ENCODE peak calls at places on chromosome 12, in seven cellular contexts. C is naive thymus-derived CD8-positive, alpha-beta T cell; A is CD4-positive, alpha-beta T cell; I is activated naive CD4-positive, alpha-beta T cell treated with Interleukin-2 at 50 U/mL for 16 hours; L is stimulated activated CD4-positive, alpha-beta T cell treated with anti-CD3 and anti-CD28 coated beads, Interleukin-15, amount 100 ng/mL, for 24 hours; W is amniotic stem cell; U is Calu3. X is an unnamed sample.

GRCh38 chr12:74449872-74450271 is 87.8 kb upstream of the ATXN7L3B start:
- DNase-seq in C (no peak), A (no peak), I (no peak), L (no peak), W (peak; percentile 37), U (no peak), X (no peak)

GRCh38 chr12:122730215-122731014 is at the start of gene HCAR1:
- DNase-seq in C (no peak), A (peak; percentile 5), I (peak; percentile 49), L (peak; percentile 80), W (no peak), U (peak; percentile 58), X (no peak)

GRCh38 chr12:43964022-43964421 is 128.1 kb downstream of the TMEM117 start:
- DNase-seq in C (no peak), A (no peak), I (no peak), L (no peak), W (no peak), U (no peak), X (no peak)

GRCh38 chr12:89384050-89384749 is 31.9 kb upstream of the DUSP6 start:
- DNase-seq in C (no peak), A (no peak), I (no peak), L (no peak), W (peak; percentile 48), U (peak; percentile 43), X (no peak)

GRCh38 chr12:131628766-131629448 is 82.0 kb upstream of the SFSWAP start:
- DNase-seq in C (no peak), A (no peak), I (no peak), L (no peak), W (no peak), U (no peak), X (no peak)

GRCh38 chr12:12562016-12562483 is 613 bp downstream of the DUSP16 start:
- DNase-seq in C (peak; percentile 29), A (peak; percentile 6), I (peak; percentile 38), L (peak; percentile 44), W (peak; percentile 28), U (no peak), X (peak; percentile 52)

GRCh38 chr12:11880424-11880823 is 190.3 kb upstream of the BCL2L14 start:
- DNase-seq in C (no peak), A (no peak), I (no peak), L (no peak), W (no peak), U (no peak), X (no peak)

GRCh38 chr12:32302218-32302826 is 97.0 kb upstream of the FGD4 start:
- DNase-seq in C (no peak), A (no peak), I (no peak), L (no peak), W (no peak), U (peak; percentile 46), X (no peak)

GRCh38 chr12:52217223-52217622 is 15.8 kb upstream of the KRT7 start:
- DNase-seq in C (no peak), A (no peak), I (no peak), L (no peak), W (no peak), U (peak; percentile 89), X (no peak)

GRCh38 chr12:75587340-75588106 is 76.1 kb upstream of the KRR1 start:
- DNase-seq in C (no peak), A (no peak), I (no peak), L (no peak), W (peak; percentile 13), U (no peak), X (no peak)

GRCh38 chr12:94172973-94173372 is 24.6 kb downstream of the PLXNC1 start:
- DNase-seq in C (no peak), A (no peak), I (no peak), L (no peak), W (peak; percentile 81), U (no peak), X (no peak)

GRCh38 chr12:104578453-104578852 is 121.7 kb downstream of the CHST11 start:
- DNase-seq in C (no peak), A (no peak), I (peak; percentile 35), L (peak; percentile 62), W (peak; percentile 74), U (no peak), X (no peak)

GRCh38 chr12:120231316-120232011 is 30.6 kb upstream of the RPLP0 start:
- DNase-seq in C (peak; percentile 53), A (peak; percentile 52), I (peak; percentile 81), L (peak; percentile 90), W (peak; percentile 79), U (peak; percentile 95), X (no peak)

GRCh38 chr12:127459166-127459565 is 807.8 kb upstream of the TMEM132C start:
- DNase-seq in C (no peak), A (no peak), I (no peak), L (no peak), W (no peak), U (no peak), X (no peak)

GRCh38 chr12:52005903-52006703 is 643 bp upstream of the TAMALIN start:
- DNase-seq in C (no peak), A (no peak), I (no peak), L (no peak), W (no peak), U (no peak), X (no peak)

GRCh38 chr12:114168061-114168460 is 201.9 kb upstream of the RBM19 start:
- DNase-seq in C (no peak), A (no peak), I (no peak), L (no peak), W (no peak), U (no peak), X (no peak)

GRCh38 chr12:90163975-90164374 is 455.3 kb upstream of the ATP2B1 start:
- DNase-seq in C (no peak), A (no peak), I (no peak), L (no peak), W (no peak), U (no peak), X (no peak)

GRCh38 chr12:109949089-109949488 is 47.1 kb downstream of the GIT2 start:
- DNase-seq in C (no peak), A (no peak), I (no peak), L (no peak), W (no peak), U (no peak), X (no peak)

GRCh38 chr12:68221497-68221896 is 4.1 kb downstream of the IL26 start:
- DNase-seq in C (no peak), A (no peak), I (no peak), L (no peak), W (no peak), U (no peak), X (no peak)

GRCh38 chr12:5587701-5588100 is 155.8 kb downstream of the NTF3 start:
- DNase-seq in C (no peak), A (no peak), I (no peak), L (no peak), W (no peak), U (no peak), X (no peak)

GRCh38 chr12:95118138-95118787 is 44.8 kb upstream of the NR2C1 start:
- DNase-seq in C (no peak), A (no peak), I (no peak), L (no peak), W (peak; percentile 58), U (peak; percentile 48), X (no peak)

GRCh38 chr12:109130755-109131521 is 14.6 kb downstream of the ACACB start:
- DNase-seq in C (no peak), A (no peak), I (no peak), L (no peak), W (no peak), U (no peak), X (peak; percentile 43)

GRCh38 chr12:39807043-39807442 is 187.4 kb upstream of the ABCD2 start:
- DNase-seq in C (no peak), A (no peak), I (no peak), L (no peak), W (no peak), U (no peak), X (no peak)

GRCh38 chr12:21614510-21614909 is 9.9 kb upstream of the GYS2 start:
- DNase-seq in C (no peak), A (no peak), I (no peak), L (no peak), W (no peak), U (no peak), X (no peak)

GRCh38 chr12:16473610-16474326 is 126.3 kb downstream of the MGST1 start:
- DNase-seq in C (no peak), A (no peak), I (no peak), L (no peak), W (no peak), U (no peak), X (no peak)

GRCh38 chr12:58364389-58365086 is 423.2 kb downstream of the ATP23 start:
- DNase-seq in C (no peak), A (no peak), I (no peak), L (no peak), W (peak; percentile 92), U (no peak), X (no peak)

GRCh38 chr12:50925920-50926319 is 26.4 kb upstream of the HIGD1C start:
- DNase-seq in C (no peak), A (no peak), I (no peak), L (no peak), W (no peak), U (no peak), X (no peak)

GRCh38 chr12:67524861-67525499 is 123.6 kb upstream of the DYRK2 start:
- DNase-seq in C (no peak), A (no peak), I (no peak), L (no peak), W (no peak), U (no peak), X (no peak)

GRCh38 chr12:41965996-41966395 is 178.7 kb downstream of the GXYLT1 start:
- DNase-seq in C (no peak), A (no peak), I (no peak), L (no peak), W (no peak), U (peak; percentile 2), X (no peak)

GRCh38 chr12:50185975-50186663 is 18.9 kb upstream of the CERS5 start:
- DNase-seq in C (no peak), A (no peak), I (no peak), L (no peak), W (no peak), U (no peak), X (no peak)

GRCh38 chr12:52351196-52352059 is 15.9 kb downstream of the KRT85 start:
- DNase-seq in C (peak; percentile 57), A (peak; percentile 55), I (peak; percentile 52), L (peak; percentile 27), W (no peak), U (no peak), X (no peak)